ENCODE peak calls at places on chromosomes 2 and 18, in eight cellular contexts. H is transverse colon, N is HCT116, T is brain microvascular endothelial cell, M is neural progenitor cell, Q is K562, Z is bronchial epithelial cell, V is BJ. L is an unnamed sample.

GRCh38 chr2:30472326-30472725 is 25.3 kb downstream of the LCLAT1 start:
- DNase-seq in H (no peak), N (no peak), T (no peak), M (no peak), Q (no peak), Z (no peak), V (no peak), L (no peak)

GRCh38 chr2:215793747-215794595 is 219.4 kb downstream of the MREG start:
- DNase-seq in H (peak; percentile 16), N (peak; percentile 39), T (peak; percentile 97), M (no peak), Q (peak; percentile 21), Z (peak; percentile 97), V (peak; percentile 75), L (no peak)

GRCh38 chr2:189273734-189274133 is 94.2 kb upstream of the COL5A2 start:
- DNase-seq in H (no peak), N (no peak), T (no peak), M (no peak), Q (no peak), Z (no peak), V (no peak), L (no peak)

GRCh38 chr2:218448934-218449333 is 30.0 kb downstream of the VIL1 start:
- DNase-seq in H (peak; percentile 26), N (no peak), T (no peak), M (no peak), Q (peak; percentile 46), Z (peak; percentile 68), V (peak; percentile 2), L (no peak)

GRCh38 chr2:71101656-71102055 is 28.4 kb downstream of the MCEE start:
- DNase-seq in H (no peak), N (no peak), T (peak; percentile 74), M (no peak), Q (no peak), Z (peak; percentile 78), V (peak; percentile 39), L (no peak)

GRCh38 chr2:204972606-204973336 is 427.5 kb downstream of the PARD3B start:
- DNase-seq in H (no peak), N (no peak), T (no peak), M (peak; percentile 21), Q (no peak), Z (no peak), V (no peak), L (no peak)

GRCh38 chr2:166256902-166257301 is 118.8 kb downstream of the SCN9A start:
- DNase-seq in H (no peak), N (no peak), T (no peak), M (peak; percentile 3), Q (no peak), Z (no peak), V (no peak), L (no peak)

GRCh38 chr2:180322781-180323180 is 315.7 kb upstream of the CWC22 start:
- DNase-seq in H (no peak), N (no peak), T (no peak), M (no peak), Q (no peak), Z (peak; percentile 71), V (no peak), L (no peak)

GRCh38 chr2:86271248-86271647 is 66.2 kb downstream of the REEP1 start:
- DNase-seq in H (no peak), N (no peak), T (no peak), M (no peak), Q (no peak), Z (no peak), V (no peak), L (no peak)

GRCh38 chr2:132515010-132515409 is 98.4 kb downstream of the GPR39 start:
- DNase-seq in H (no peak), N (no peak), T (no peak), M (no peak), Q (no peak), Z (no peak), V (no peak), L (no peak)

GRCh38 chr18:60047556-60047955 is 147.8 kb downstream of the PMAIP1 start:
- DNase-seq in H (no peak), N (no peak), T (no peak), M (no peak), Q (no peak), Z (peak; percentile 73), V (no peak), L (no peak)

GRCh38 chr2:191686658-191687057 is 8.7 kb downstream of the NABP1 start:
- DNase-seq in H (no peak), N (no peak), T (no peak), M (no peak), Q (no peak), Z (no peak), V (no peak), L (no peak)

GRCh38 chr2:191690327-191690726 is 12.4 kb downstream of the NABP1 start:
- DNase-seq in H (no peak), N (no peak), T (no peak), M (no peak), Q (no peak), Z (no peak), V (no peak), L (no peak)

GRCh38 chr2:191688934-191689695 is 11.2 kb downstream of the NABP1 start:
- DNase-seq in H (no peak), N (peak; percentile 57), T (no peak), M (no peak), Q (no peak), Z (peak; percentile 96), V (peak; percentile 86), L (no peak)

GRCh38 chr2:191686079-191686478 is 8.1 kb downstream of the NABP1 start:
- DNase-seq in H (no peak), N (no peak), T (no peak), M (no peak), Q (no peak), Z (no peak), V (no peak), L (no peak)

GRCh38 chr2:191687867-191688266 is 9.9 kb downstream of the NABP1 start:
- DNase-seq in H (no peak), N (no peak), T (no peak), M (no peak), Q (no peak), Z (no peak), V (no peak), L (no peak)
- H3K4me3 ChIP-seq in H (no peak overlapping the region), N (no peak overlapping the region), T (no peak overlapping the region), M (no peak overlapping the region), Q (no peak overlapping the region), Z (no peak overlapping the region), V (no peak overlapping the region), L (no peak overlapping the region)

GRCh38 chr2:24489942-24490673 is 946 bp upstream of the NCOA1 start:
- DNase-seq in H (peak; percentile 53), N (no peak), T (no peak), M (peak; percentile 56), Q (no peak), Z (peak; percentile 78), V (no peak), L (no peak)

GRCh38 chr2:24490674-24491625 is at the start of gene NCOA1:
- DNase-seq in H (peak; percentile 93), N (peak; percentile 75), T (peak; percentile 83), M (peak; percentile 94), Q (peak; percentile 89), Z (peak; percentile 64), V (peak; percentile 31), L (peak; percentile 96)

GRCh38 chr2:24492283-24493272 is 1.5 kb downstream of the NCOA1 start:
- DNase-seq in H (peak; percentile 15), N (no peak), T (no peak), M (peak; percentile 38), Q (no peak), Z (peak; percentile 29), V (no peak), L (no peak)

GRCh38 chr2:24493713-24494112 is 2.7 kb downstream of the NCOA1 start:
- DNase-seq in H (no peak), N (no peak), T (no peak), M (no peak), Q (no peak), Z (no peak), V (no peak), L (no peak)

DNA sequence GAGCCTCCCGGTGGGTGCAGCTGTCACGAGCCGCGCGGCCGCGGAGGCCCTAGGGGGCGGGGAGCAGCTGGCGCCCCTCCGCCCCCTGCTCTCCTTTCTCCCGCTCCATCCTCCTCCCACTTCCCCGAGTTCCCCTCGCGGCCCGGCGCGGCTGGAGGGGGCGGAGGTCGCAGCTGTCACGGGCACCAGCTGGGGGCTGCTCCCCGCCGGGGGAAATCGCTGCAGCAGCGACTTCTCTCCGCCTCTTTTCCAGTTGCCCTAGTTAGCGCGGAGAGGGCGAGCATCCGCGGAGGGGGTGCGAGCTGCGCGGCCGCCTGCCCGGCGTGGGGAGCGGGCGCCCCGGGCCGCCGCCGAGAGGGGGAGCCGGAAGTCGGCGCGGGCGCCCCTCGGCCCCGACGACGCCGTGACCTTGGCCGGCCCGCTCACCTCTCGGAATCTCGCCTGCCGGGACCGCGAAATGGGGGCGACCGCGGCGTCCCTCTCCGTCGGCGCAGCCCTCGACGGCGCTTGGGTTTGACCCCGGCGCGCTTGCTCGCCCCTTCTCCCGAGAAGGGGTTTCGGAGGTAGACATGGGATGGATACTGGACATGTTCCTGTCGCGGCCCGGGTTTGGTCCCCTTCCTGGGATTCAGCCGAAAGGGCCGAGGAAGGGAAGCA is 700 bp downstream of the NCOA1 start:
- DNase-seq in H (peak; percentile 51), N (no peak), T (no peak), M (peak; percentile 75), Q (peak; percentile 76), Z (no peak), V (no peak), L (peak; percentile 66)
- TF ChIP-seq CTCF in H (no peak), N (no peak), T (no peak), M (no peak), Q (no peak), Z (no peak), V (no peak), L (no peak)

GRCh38 chr2:172081248-172082022 is 3.9 kb upstream of the DLX1 start:
- DNase-seq in H (no peak), N (no peak), T (no peak), M (peak; percentile 64), Q (no peak), Z (no peak), V (no peak), L (no peak)
- H3K27me3 ChIP-seq in H (peaks cover 83% of the 10 kb centered on the region), N (no peaks in the 10 kb centered on the region), T (peaks cover 52% of the 10 kb centered on the region), M (peaks cover 100% of the 10 kb centered on the region), Q (no peaks in the 10 kb centered on the region), Z (peaks cover 53% of the 10 kb centered on the region), V (peaks cover 36% of the 10 kb centered on the region), L (peaks cover 35% of the 10 kb centered on the region)

DNA sequence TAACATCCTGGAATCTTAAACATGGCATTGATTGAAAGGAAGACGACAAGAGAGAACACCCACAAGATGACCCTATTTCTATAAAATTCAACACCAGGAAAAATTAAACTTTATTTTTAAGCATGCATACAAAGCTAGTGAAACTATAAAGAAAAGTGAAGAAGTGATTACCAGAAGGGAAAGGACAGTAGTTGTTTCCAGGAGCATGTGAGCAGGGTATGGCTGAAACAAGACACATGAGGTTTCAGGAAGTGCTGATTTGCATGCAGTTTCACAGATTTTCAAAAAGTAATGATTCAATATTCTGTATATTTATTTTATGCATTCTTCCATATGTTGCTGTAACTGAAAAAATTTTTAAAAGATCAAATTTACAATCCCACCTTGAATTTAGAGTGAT is 24.6 kb upstream of the DAW1 start:
- DNase-seq in H (no peak), N (no peak), T (no peak), M (no peak), Q (no peak), Z (no peak), V (no peak), L (no peak)
- H3K4me3 ChIP-seq in H (no peak overlapping the region), N (no peak overlapping the region), T (no peak overlapping the region), M (no peak overlapping the region), Q (no peak overlapping the region), Z (no peak overlapping the region), V (no peak overlapping the region), L (no peak overlapping the region)